ENCODE peak calls at places on chromosomes 7 and 10, in nine cellular contexts. R, O, L, M, U, E, W, V and K are unnamed samples.

GRCh38 chr10:97319671-97320479 is 804 bp downstream of the FRAT1 start:
- DNase-seq in M (peak), O (no peak), R (no peak), V (no peak), L (peak), W (peak), E (peak), U (peak), K (no peak)

GRCh38 chr7:2248984-2249694 is 7.1 kb downstream of the NUDT1 start:
- DNase-seq in U (no peak), E (peak), O (peak), M (no peak), L (peak), W (no peak), V (peak), R (peak), K (peak)

GRCh38 chr7:155210386-155210785 is 87.3 kb upstream of the INSIG1 start:
- DNase-seq in W (no peak), E (no peak), O (no peak), U (no peak), L (peak), R (no peak), V (no peak), M (no peak), K (no peak)

GRCh38 chr7:101125989-101126650 is 784 bp upstream of the SERPINE1 start:
- DNase-seq in U (peak), R (peak), W (no peak), M (peak), V (peak), E (peak), L (no peak), O (peak), K (peak)

GRCh38 chr10:104336829-104337526 is 1.3 kb downstream of the ITPRIP start:
- DNase-seq in O (peak), V (peak), E (peak), L (no peak), W (no peak), M (no peak), R (peak), U (no peak), K (peak)

GRCh38 chr7:45387837-45388236 is 186.3 kb upstream of the ADCY1 start:
- DNase-seq in R (no peak), V (no peak), E (no peak), L (peak), M (no peak), O (no peak), W (no peak), U (no peak), K (no peak)

GRCh38 chr7:151665363-151665762 is 145.7 kb upstream of the RHEB start:
- DNase-seq in O (peak), L (no peak), W (no peak), E (peak), U (peak), R (peak), M (no peak), V (peak), K (peak)

GRCh38 chr10:58179238-58179637 is 88.5 kb downstream of the IPMK start:
- DNase-seq in L (peak), V (peak), W (no peak), R (no peak), E (peak), O (peak), M (no peak), U (no peak), K (peak)

GRCh38 chr7:36284470-36284869 is 105.2 kb upstream of the ANLN start:
- DNase-seq in W (no peak), M (no peak), R (no peak), E (no peak), L (no peak), O (no peak), V (no peak), U (no peak), K (no peak)

GRCh38 chr7:106959753-106960152 is 84.8 kb upstream of the PRKAR2B start:
- DNase-seq in V (no peak), O (no peak), R (no peak), E (no peak), U (no peak), W (peak), M (no peak), L (peak), K (no peak)

GRCh38 chr7:130721486-130722277 is 12.3 kb downstream of the KLF14 start:
- DNase-seq in U (no peak), R (peak), L (peak), M (peak), O (peak), W (peak), V (peak), E (peak), K (peak)

GRCh38 chr7:1844956-1845390 is 174.9 kb downstream of the ELFN1 start:
- DNase-seq in O (no peak), E (no peak), R (no peak), M (no peak), V (no peak), L (no peak), U (peak), W (peak), K (no peak)

GRCh38 chr10:59970396-59971368 is 64.3 kb upstream of the CCDC6 start:
- DNase-seq in M (no peak), W (no peak), R (no peak), O (no peak), L (no peak), U (no peak), E (no peak), V (no peak), K (no peak)

GRCh38 chr10:24897326-24897926 is 55.0 kb downstream of the PRTFDC1 start:
- DNase-seq in V (peak), W (no peak), O (peak), R (peak), L (peak), M (no peak), E (peak), U (no peak), K (peak)

GRCh38 chr10:82267465-82267864 is 392.5 kb downstream of the NRG3 start:
- DNase-seq in E (no peak), R (no peak), L (no peak), U (no peak), O (peak), V (no peak), M (no peak), W (no peak), K (no peak)

GRCh38 chr10:61140765-61141392 is 196.9 kb upstream of the RHOBTB1 start:
- DNase-seq in W (no peak), R (peak), M (peak), L (peak), V (peak), E (peak), U (no peak), O (peak), K (peak)

GRCh38 chr7:137625197-137625596 is 221.6 kb downstream of the DGKI start:
- DNase-seq in M (no peak), U (no peak), L (peak), E (no peak), O (no peak), V (peak), W (no peak), R (no peak), K (no peak)

GRCh38 chr7:69403169-69403568 is 195.1 kb upstream of the AUTS2 start:
- DNase-seq in L (no peak), U (no peak), V (no peak), M (no peak), R (no peak), W (peak), E (no peak), O (no peak), K (no peak)

GRCh38 chr7:26429168-26429567 is 137.5 kb downstream of the SNX10 start:
- DNase-seq in U (no peak), E (no peak), V (no peak), R (no peak), L (peak), W (no peak), M (no peak), O (no peak), K (no peak)

GRCh38 chr7:117673839-117674238 is 194.0 kb downstream of the CFTR start:
- DNase-seq in V (peak), U (no peak), L (peak), R (peak), M (no peak), O (peak), E (peak), W (no peak), K (peak)

GRCh38 chr7:70030745-70031144 is 432.5 kb downstream of the AUTS2 start:
- DNase-seq in U (no peak), E (no peak), O (no peak), R (no peak), W (no peak), M (no peak), V (no peak), L (no peak), K (no peak)

GRCh38 chr10:11163990-11164805 is 146.5 kb downstream of the CELF2 start:
- DNase-seq in E (no peak), L (no peak), M (no peak), R (peak), U (no peak), W (no peak), O (no peak), V (no peak), K (no peak)

GRCh38 chr10:11162828-11163599 is 145.3 kb downstream of the CELF2 start:
- DNase-seq in R (no peak), L (no peak), M (peak), O (no peak), E (no peak), V (no peak), W (no peak), U (peak), K (no peak)

GRCh38 chr10:11165591-11166543 is 148.2 kb downstream of the CELF2 start:
- DNase-seq in R (peak), W (peak), U (peak), V (peak), E (peak), M (peak), O (peak), L (no peak), K (no peak)

GRCh38 chr10:11167233-11167979 is 149.7 kb downstream of the CELF2 start:
- DNase-seq in U (no peak), L (no peak), W (no peak), O (no peak), V (no peak), E (no peak), R (no peak), M (no peak), K (no peak)

GRCh38 chr10:11164806-11165590 is 147.3 kb downstream of the CELF2 start:
- DNase-seq in R (peak), L (no peak), W (peak), E (peak), V (peak), O (peak), U (peak), M (peak), K (peak)
- TF ChIP-seq CTCF in R (no peak), L (no peak), W (no peak), E (no peak), V (no peak), O (no peak), U (no peak), M (no peak), K (no peak)

DNA sequence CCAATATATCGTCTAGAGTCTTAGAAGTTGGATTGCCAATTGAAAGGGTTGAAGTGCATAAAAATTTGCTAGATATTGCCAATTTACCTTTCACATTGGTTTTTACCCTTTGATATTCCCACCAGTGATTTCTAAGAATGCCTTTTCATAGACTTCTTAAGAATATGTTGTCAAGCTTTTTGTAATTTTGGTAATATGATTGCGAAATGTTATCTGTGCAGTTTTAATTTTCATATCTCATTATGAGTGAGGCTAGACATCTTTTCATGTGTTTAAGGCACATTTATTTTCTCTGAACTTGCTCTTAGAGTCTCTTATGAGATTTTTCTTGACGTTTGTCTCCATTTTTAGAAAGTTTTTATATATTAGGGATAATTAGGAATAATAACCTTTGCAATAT is 567.2 kb downstream of the CCSER2 start:
- DNase-seq in R (no peak), V (no peak), O (no peak), U (no peak), L (no peak), W (no peak), E (no peak), M (no peak), K (no peak)
- TF ChIP-seq CTCF in R (no peak), V (no peak), O (no peak), U (no peak), L (no peak), W (no peak), E (no peak), M (no peak), K (no peak)

DNA sequence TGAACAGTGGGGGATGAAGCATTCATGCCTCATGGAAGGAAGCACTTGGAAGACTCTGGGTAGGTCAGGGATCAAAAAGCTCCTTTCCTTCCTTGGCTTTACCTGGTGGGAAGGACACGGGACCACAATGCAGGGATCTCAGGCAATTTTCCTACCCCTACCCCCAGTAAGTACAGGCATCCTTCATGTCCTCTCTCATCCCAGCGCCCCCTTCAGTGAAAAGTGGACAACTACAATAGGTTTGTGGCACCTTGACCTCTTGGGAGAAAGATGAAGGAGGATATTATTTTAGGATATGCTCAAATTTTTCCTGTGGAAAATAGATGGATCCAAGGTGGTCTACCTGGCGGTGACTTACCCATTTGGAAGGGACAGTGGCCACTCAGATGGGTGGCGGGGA is 16.5 kb downstream of the AFAP1L2 start:
- DNase-seq in M (no peak), V (no peak), O (no peak), E (no peak), U (no peak), L (no peak), R (no peak), W (no peak), K (no peak)
- TF ChIP-seq CTCF in M (no peak), V (no peak), O (no peak), E (no peak), U (no peak), L (peak), R (no peak), W (no peak), K (peak)

DNA sequence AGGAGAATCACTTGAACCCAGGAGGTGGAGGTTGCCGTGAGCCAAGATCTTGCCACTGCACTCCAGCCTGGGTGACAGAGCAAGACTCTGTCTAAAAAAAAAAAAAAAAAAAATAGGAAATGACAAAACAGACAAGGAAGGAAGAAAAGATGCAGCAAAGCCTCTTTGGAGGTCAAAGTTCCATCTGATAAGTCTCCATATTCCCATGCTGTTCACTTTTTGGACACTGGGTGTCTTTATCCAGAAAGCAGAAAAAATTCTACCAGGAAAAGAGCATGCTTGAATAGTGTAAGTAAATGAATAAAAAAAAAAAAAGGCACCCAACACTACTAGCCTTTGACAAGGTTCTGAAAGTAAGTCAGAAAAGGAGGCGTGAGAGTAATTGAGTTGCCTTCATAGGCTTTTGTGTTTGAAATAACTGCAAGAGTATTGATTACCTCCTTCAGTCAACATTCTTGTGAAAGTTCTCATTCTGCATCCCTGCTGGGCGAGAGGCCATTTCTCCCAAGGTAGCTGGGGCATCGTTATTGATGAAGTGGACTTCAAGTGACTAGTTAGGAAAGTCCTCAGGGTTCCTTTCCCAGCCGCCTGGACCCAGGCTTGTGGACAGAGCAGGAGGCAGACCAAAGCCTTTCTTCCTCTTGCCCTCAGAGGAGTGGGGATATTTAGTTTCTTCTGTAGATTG is 133.3 kb upstream of the KIF5B start:
- DNase-seq in V (peak), M (no peak), O (peak), E (peak), R (peak), L (peak), U (no peak), W (no peak), K (peak)
- TF ChIP-seq CTCF in V (peak), M (peak), O (peak), E (peak), R (peak), L (no peak), U (no peak), W (peak), K (peak)

GRCh38 chr10:72096115-72097000 is 8.0 kb upstream of the SPOCK2 start:
- DNase-seq in E (peak), O (peak), M (no peak), R (peak), W (no peak), L (no peak), U (no peak), V (peak), K (peak)
- TF ChIP-seq CTCF in E (no peak), O (no peak), M (no peak), R (peak), W (no peak), L (no peak), U (no peak), V (peak), K (peak)

DNA sequence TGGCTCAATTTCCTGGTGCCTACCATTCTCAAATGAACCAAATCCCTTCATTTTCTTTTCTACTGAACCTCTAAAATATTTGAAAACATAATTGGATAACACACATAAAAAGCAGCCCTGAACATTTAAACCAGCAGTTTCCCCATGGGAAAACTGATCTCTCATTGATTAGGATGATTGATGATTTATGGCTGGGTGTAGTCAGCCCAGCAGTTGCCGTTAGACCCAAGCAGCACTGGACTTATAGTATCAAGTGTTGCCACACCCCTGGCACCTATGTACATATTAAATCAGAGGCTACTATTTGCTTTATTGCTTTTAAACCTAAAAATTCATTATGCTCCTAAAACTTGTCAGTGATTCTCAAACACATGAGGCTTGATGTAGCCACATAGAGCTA is 20.1 kb upstream of the SLC25A13 start:
- DNase-seq in W (no peak), E (no peak), V (no peak), U (no peak), M (no peak), R (no peak), L (no peak), O (no peak), K (no peak)
- TF ChIP-seq CTCF in W (no peak), E (no peak), V (no peak), U (no peak), M (no peak), R (no peak), L (no peak), O (no peak), K (no peak)

GRCh38 chr10:14200645-14201534 is 129.8 kb downstream of the FRMD4A start:
- DNase-seq in L (no peak), R (no peak), M (no peak), W (peak), E (no peak), U (no peak), V (no peak), O (peak), K (no peak)
- TF ChIP-seq CTCF in L (peak), R (peak), M (no peak), W (peak), E (peak), U (no peak), V (peak), O (peak), K (no peak)

GRCh38 chr7:128794020-128794419 is 2.3 kb downstream of the CCDC136 start:
- DNase-seq in U (no peak), R (no peak), E (no peak), O (no peak), M (no peak), W (no peak), V (no peak), L (peak), K (no peak)
- TF ChIP-seq CTCF in U (no peak), R (no peak), E (no peak), O (no peak), M (no peak), W (no peak), V (no peak), L (peak), K (no peak)

DNA sequence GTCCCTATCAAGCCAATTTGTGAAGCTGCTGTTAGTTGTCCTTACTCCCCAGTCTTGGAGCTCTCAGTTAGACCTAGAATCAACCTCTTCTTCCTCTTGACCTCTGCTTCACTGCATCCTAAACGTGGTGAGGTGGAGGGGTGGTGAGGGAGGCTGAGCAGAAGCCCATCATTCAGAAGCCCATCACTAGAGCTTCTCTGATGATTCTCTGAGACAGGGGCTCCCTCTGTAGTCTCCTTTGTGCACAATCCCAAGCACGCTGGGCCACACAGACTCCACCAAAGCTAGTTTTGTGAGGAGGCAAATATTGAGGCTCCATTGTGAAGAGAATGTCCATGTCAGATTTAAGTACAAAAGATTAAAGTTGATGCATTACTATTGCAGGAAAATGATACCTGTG is 163.8 kb upstream of the PRSS1 start:
- DNase-seq in M (no peak), W (no peak), E (no peak), V (no peak), R (no peak), O (no peak), U (no peak), L (no peak), K (no peak)
- TF ChIP-seq CTCF in M (no peak), W (no peak), E (peak), V (peak), R (peak), O (peak), U (no peak), L (peak), K (peak)